ENCODE peak calls at places on chromosome 17, in four cellular contexts. P is cardiac muscle cell, X is esophagus squamous epithelium, T is adrenal gland. F is an unnamed sample.

GRCh38 chr17:4934173-4934979 is 2.3 kb downstream of the GP1BA start:
- DNase-seq in P (no peak), X (no peak), T (peak; percentile 21), F (no peak)

GRCh38 chr17:17754719-17755686 is 73.7 kb downstream of the RAI1 start:
- DNase-seq in P (peak; percentile 77), X (no peak), T (no peak), F (no peak)

GRCh38 chr17:40541060-40541872 is 24.0 kb downstream of the CCR7 start:
- DNase-seq in P (no peak), X (no peak), T (no peak), F (peak; percentile 82)

GRCh38 chr17:37774508-37774907 is 29.6 kb upstream of the HNF1B start:
- DNase-seq in P (no peak), X (no peak), T (no peak), F (peak; percentile 2)

GRCh38 chr17:412211-413015 is 59.8 kb upstream of the RPH3AL start:
- DNase-seq in P (peak; percentile 62), X (no peak), T (peak; percentile 77), F (peak; percentile 60)

GRCh38 chr17:18889658-18890057 is 31.7 kb downstream of the PRPSAP2 start:
- DNase-seq in P (no peak), X (no peak), T (no peak), F (no peak)

GRCh38 chr17:60510031-60510430 is 16.0 kb downstream of the APPBP2 start:
- DNase-seq in P (no peak), X (no peak), T (peak; percentile 35), F (no peak)

GRCh38 chr17:53574038-53574437 is 248.7 kb upstream of the KIF2B start:
- DNase-seq in P (no peak), X (no peak), T (no peak), F (no peak)

GRCh38 chr17:17511971-17512858 is 16.0 kb upstream of the RASD1 start:
- DNase-seq in P (no peak), X (no peak), T (peak; percentile 53), F (no peak)

GRCh38 chr17:66684716-66685115 is 150.2 kb upstream of the CACNG5 start:
- DNase-seq in P (no peak), X (no peak), T (no peak), F (no peak)

GRCh38 chr17:77555110-77555509 is 403.4 kb upstream of the TNRC6C start:
- DNase-seq in P (no peak), X (no peak), T (no peak), F (no peak)

GRCh38 chr17:68861602-68862001 is 93.6 kb downstream of the ABCA8 start:
- DNase-seq in P (no peak), X (no peak), T (peak; percentile 10), F (no peak)

GRCh38 chr17:3683054-3683511 is 12.9 kb downstream of the P2RX5 start:
- DNase-seq in P (peak; percentile 37), X (no peak), T (no peak), F (peak; percentile 37)

GRCh38 chr17:19502517-19502916 is 31.1 kb upstream of the SLC47A1 start:
- DNase-seq in P (no peak), X (no peak), T (no peak), F (no peak)

GRCh38 chr17:43758497-43759174 is at the start of gene SOST:
- DNase-seq in P (no peak), X (no peak), T (no peak), F (no peak)

GRCh38 chr17:21522755-21523154 is 146.6 kb downstream of the KCNJ12 start:
- DNase-seq in P (no peak), X (no peak), T (no peak), F (no peak)

GRCh38 chr17:61414141-61414935 is 14.7 kb downstream of the TBX2 start:
- DNase-seq in P (no peak), X (no peak), T (peak; percentile 37), F (no peak)

GRCh38 chr17:44932526-44933097 is 15.0 kb downstream of the KIF18B start:
- DNase-seq in P (no peak), X (no peak), T (no peak), F (no peak)

GRCh38 chr17:32903774-32904673 is 23.9 kb upstream of the TMEM98 start:
- DNase-seq in P (no peak), X (no peak), T (no peak), F (no peak)

GRCh38 chr17:58970966-58971575 is 135.6 kb downstream of the TRIM37 start:
- DNase-seq in P (no peak), X (no peak), T (no peak), F (no peak)

GRCh38 chr17:9890124-9890523 is 14.9 kb downstream of the RCVRN start:
- DNase-seq in P (peak; percentile 74), X (no peak), T (no peak), F (peak; percentile 4)

GRCh38 chr17:63276376-63276775 is 169.7 kb downstream of the CYB561 start:
- DNase-seq in P (no peak), X (no peak), T (no peak), F (no peak)
- H3K4me1 ChIP-seq in P (peaks cover 16% of the 10 kb centered on the region), X (peaks cover 24% of the 10 kb centered on the region), T (no peaks in the 10 kb centered on the region), F (no peaks in the 10 kb centered on the region)

GRCh38 chr17:79748296-79749099 is 17.8 kb downstream of the ENPP7 start:
- DNase-seq in P (no peak), X (no peak), T (no peak), F (no peak)

GRCh38 chr17:79747508-79748295 is 17.0 kb downstream of the ENPP7 start:
- DNase-seq in P (peak; percentile 34), X (no peak), T (no peak), F (no peak)

GRCh38 chr17:79745641-79746105 is 14.9 kb downstream of the ENPP7 start:
- DNase-seq in P (no peak), X (no peak), T (no peak), F (no peak)

GRCh38 chr17:79749156-79749815 is 18.5 kb downstream of the ENPP7 start:
- DNase-seq in P (no peak), X (no peak), T (no peak), F (no peak)

GRCh38 chr17:79746955-79747507 is 16.3 kb downstream of the ENPP7 start:
- DNase-seq in P (no peak), X (no peak), T (no peak), F (no peak)
- H3K27me3 ChIP-seq in P (peaks cover 80% of the 10 kb centered on the region), X (peaks cover 24% of the 10 kb centered on the region), T (peaks cover 58% of the 10 kb centered on the region), F (peaks cover 28% of the 10 kb centered on the region)

DNA sequence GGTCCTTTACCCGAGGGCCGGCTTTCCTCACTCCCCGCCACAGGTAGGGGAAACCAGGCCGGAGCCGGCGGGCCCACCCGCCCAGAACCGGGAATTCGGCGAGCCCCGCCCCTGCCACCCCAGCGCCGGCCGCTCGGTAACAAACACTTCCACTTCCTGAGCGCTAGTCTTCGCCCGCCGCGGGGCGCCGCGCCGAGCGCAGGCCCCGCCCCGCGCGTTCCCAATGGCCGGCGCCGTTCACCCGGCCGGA is 224 bp upstream of the NHERF1 start:
- DNase-seq in P (no peak), X (no peak), T (no peak), F (no peak)
- H3K4me1 ChIP-seq in P (peaks cover 39% of the 10 kb centered on the region), X (peaks cover 91% of the 10 kb centered on the region), T (peaks cover 28% of the 10 kb centered on the region), F (peaks cover 77% of the 10 kb centered on the region)

GRCh38 chr17:73494096-73494954 is 149.9 kb downstream of the SDK2 start:
- DNase-seq in P (no peak), X (no peak), T (no peak), F (no peak)
- H3K27me3 ChIP-seq in P (no peaks in the 10 kb centered on the region), X (no peaks in the 10 kb centered on the region), T (no peaks in the 10 kb centered on the region), F (no peaks in the 10 kb centered on the region)

DNA sequence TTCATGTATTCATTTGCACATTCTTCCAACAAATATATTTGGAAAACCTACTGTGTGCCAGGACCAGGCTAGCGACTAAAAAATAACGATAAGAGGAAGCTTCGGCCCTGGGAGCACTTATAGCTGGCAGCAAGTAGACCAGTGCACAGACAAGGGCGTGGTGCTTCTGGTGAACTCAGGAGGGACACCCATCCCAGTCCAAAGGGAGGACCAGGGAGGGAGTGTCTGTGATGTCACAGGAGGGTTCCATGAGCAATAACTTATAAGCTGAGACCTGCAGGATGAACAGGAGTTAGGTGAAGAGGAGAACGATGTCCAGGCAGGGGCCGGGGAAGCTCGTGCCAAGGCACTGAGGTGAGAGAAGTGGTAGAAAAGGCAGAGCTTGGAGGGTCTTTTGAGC is 17.4 kb upstream of the PHOSPHO1 start:
- DNase-seq in P (no peak), X (no peak), T (no peak), F (no peak)
- H3K4me1 ChIP-seq in P (peaks cover 7% of the 10 kb centered on the region), X (peaks cover 8% of the 10 kb centered on the region), T (no peaks in the 10 kb centered on the region), F (no peaks in the 10 kb centered on the region)

DNA sequence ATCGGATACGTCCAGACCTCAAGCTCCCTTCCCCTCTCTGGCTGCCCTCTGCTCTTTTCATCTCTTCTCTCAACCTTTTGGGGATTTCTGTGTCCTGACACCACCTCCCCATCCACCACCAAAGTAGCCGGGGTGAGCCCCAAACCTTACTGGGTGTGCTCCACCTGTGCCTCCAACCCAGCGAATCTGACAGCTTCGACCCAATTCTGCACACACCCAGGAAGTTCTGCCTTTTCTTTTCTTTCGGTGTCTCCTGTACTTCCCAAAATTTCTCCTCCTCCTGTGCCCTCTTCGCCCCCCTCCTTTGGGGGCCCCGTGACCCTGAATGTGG is 562 bp downstream of the KCTD11 start:
- DNase-seq in P (no peak), X (no peak), T (no peak), F (no peak)
- H3K27me3 ChIP-seq in P (no peaks in the 10 kb centered on the region), X (no peaks in the 10 kb centered on the region), T (no peaks in the 10 kb centered on the region), F (no peaks in the 10 kb centered on the region)